ENCODE peak calls at places on chromosomes 3 and 15, in five cellular contexts. R is effector memory CD4-positive, alpha-beta T cell; Z is ovary; P is CD14-positive monocyte; O is hepatic stellate cell. M is an unnamed sample.

GRCh38 chr3:48367201-48367600 is 4.8 kb upstream of the FBXW12 start:
- DNase-seq in R (no peak), Z (no peak), P (no peak), O (no peak), M (no peak)

GRCh38 chr15:90885432-90886290 is 1.4 kb downstream of the FES start:
- DNase-seq in R (peak), Z (peak), P (peak), O (peak), M (peak)

GRCh38 chr15:63156086-63156707 is 1.1 kb downstream of the RPS27L start:
- DNase-seq in R (no peak), Z (no peak), P (no peak), O (no peak), M (no peak)

GRCh38 chr3:121895121-121895520 is 920 bp downstream of the SLC15A2 start:
- DNase-seq in R (no peak), Z (no peak), P (no peak), O (no peak), M (no peak)

GRCh38 chr3:63523100-63523499 is 129.4 kb upstream of the SNTN start:
- DNase-seq in R (no peak), Z (no peak), P (no peak), O (no peak), M (no peak)

GRCh38 chr3:179880868-179881267 is 155.9 kb downstream of the PEX5L start:
- DNase-seq in R (no peak), Z (no peak), P (no peak), O (no peak), M (no peak)

GRCh38 chr3:165983284-165983683 is 146.1 kb upstream of the BCHE start:
- DNase-seq in R (no peak), Z (no peak), P (no peak), O (no peak), M (no peak)

GRCh38 chr3:15064299-15064834 is 748 bp downstream of the MRPS25 start:
- DNase-seq in R (no peak), Z (no peak), P (peak), O (peak), M (no peak)

GRCh38 chr15:29024681-29025080 is 138.9 kb downstream of the APBA2 start:
- DNase-seq in R (no peak), Z (no peak), P (no peak), O (no peak), M (no peak)

GRCh38 chr3:150133293-150133692 is 162.6 kb upstream of the PFN2 start:
- DNase-seq in R (no peak), Z (no peak), P (no peak), O (no peak), M (no peak)

GRCh38 chr3:119401502-119402440 is 61.6 kb downstream of the TMEM39A start:
- DNase-seq in R (no peak), Z (no peak), P (no peak), O (no peak), M (no peak)

GRCh38 chr3:169575381-169575780 is 88.1 kb downstream of the MECOM start:
- DNase-seq in R (no peak), Z (no peak), P (no peak), O (no peak), M (no peak)

GRCh38 chr3:56938545-56938944 is 121.9 kb upstream of the SPATA12 start:
- DNase-seq in R (no peak), Z (no peak), P (no peak), O (no peak), M (no peak)

GRCh38 chr3:59482001-59482400 is 432.2 kb upstream of the CFAP20DC start:
- DNase-seq in R (no peak), Z (no peak), P (no peak), O (no peak), M (no peak)

GRCh38 chr15:43998607-43999006 is 171.8 kb downstream of the WDR76 start:
- DNase-seq in R (no peak), Z (no peak), P (no peak), O (peak), M (no peak)

GRCh38 chr3:39494781-39495180 is 27.3 kb downstream of the MOBP start:
- DNase-seq in R (no peak), Z (no peak), P (no peak), O (no peak), M (no peak)

GRCh38 chr3:179565496-179565895 is 2.8 kb downstream of the ACTL6A start:
- DNase-seq in R (no peak), Z (no peak), P (no peak), O (no peak), M (no peak)

GRCh38 chr3:136343873-136344281 is 93.7 kb downstream of the PCCB start:
- DNase-seq in R (no peak), Z (peak), P (no peak), O (peak), M (no peak)

GRCh38 chr15:83472151-83472550 is 25.0 kb downstream of the SH3GL3 start:
- DNase-seq in R (no peak), Z (no peak), P (no peak), O (no peak), M (no peak)

GRCh38 chr3:45682311-45682710 is 6.9 kb upstream of the SACM1L start:
- DNase-seq in R (no peak), Z (no peak), P (no peak), O (no peak), M (no peak)

GRCh38 chr3:12229144-12229871 is 59.6 kb upstream of the PPARG start:
- DNase-seq in R (no peak), Z (no peak), P (no peak), O (no peak), M (no peak)

GRCh38 chr3:58630710-58631092 is 35.9 kb downstream of the FAM3D start:
- DNase-seq in R (no peak), Z (no peak), P (no peak), O (no peak), M (no peak)

GRCh38 chr3:48435774-48436476 is 4.0 kb downstream of the CCDC51 start:
- DNase-seq in R (peak), Z (peak), P (peak), O (peak), M (no peak)

GRCh38 chr3:62496509-62496908 is 123.2 kb upstream of the FEZF2 start:
- DNase-seq in R (no peak), Z (no peak), P (no peak), O (no peak), M (no peak)

GRCh38 chr3:56347219-56347871 is 120.9 kb downstream of the ERC2 start:
- DNase-seq in R (no peak), Z (no peak), P (no peak), O (no peak), M (no peak)

GRCh38 chr3:24336101-24336500 is 158.5 kb downstream of the THRB start:
- DNase-seq in R (no peak), Z (no peak), P (no peak), O (no peak), M (no peak)

GRCh38 chr15:44489464-44489863 is 47.5 kb upstream of the EIF3J start:
- DNase-seq in R (no peak), Z (no peak), P (no peak), O (peak), M (no peak)

GRCh38 chr3:160941885-160942494 is 163.2 kb downstream of the B3GALNT1 start:
- DNase-seq in R (peak), Z (peak), P (no peak), O (peak), M (no peak)

GRCh38 chr3:168865022-168865551 is 769.4 kb upstream of the GOLIM4 start:
- DNase-seq in R (no peak), Z (no peak), P (no peak), O (peak), M (no peak)

GRCh38 chr3:187686874-187687273 is 15.5 kb downstream of the RTP2 start:
- DNase-seq in R (no peak), Z (no peak), P (no peak), O (no peak), M (no peak)

GRCh38 chr15:101206173-101206572 is 45.7 kb downstream of the CHSY1 start:
- DNase-seq in R (peak), Z (no peak), P (no peak), O (no peak), M (no peak)

GRCh38 chr3:106281231-106281630 is 412.4 kb upstream of the CBLB start:
- DNase-seq in R (no peak), Z (no peak), P (no peak), O (no peak), M (no peak)

GRCh38 chr3:196219194-196219969 is 3.0 kb downstream of the SLC51A start:
- DNase-seq in R (peak), Z (peak), P (peak), O (peak), M (peak)

GRCh38 chr3:12868039-12869024 is 27.0 kb upstream of the RPL32 start:
- DNase-seq in R (peak), Z (peak), P (peak), O (peak), M (no peak)

GRCh38 chr3:17407576-17407975 is 334.9 kb downstream of the TBC1D5 start:
- DNase-seq in R (no peak), Z (no peak), P (no peak), O (no peak), M (no peak)

GRCh38 chr3:7950890-7951289 is 550.7 kb upstream of the LMCD1 start:
- DNase-seq in R (no peak), Z (no peak), P (no peak), O (no peak), M (no peak)

GRCh38 chr15:34810455-34811146 is 15.3 kb upstream of the ACTC1 start:
- DNase-seq in R (no peak), Z (no peak), P (no peak), O (peak), M (no peak)

GRCh38 chr3:113276581-113277080 is 65.3 kb downstream of the BOC start:
- DNase-seq in R (no peak), Z (no peak), P (no peak), O (peak), M (no peak)

M was measured in SIG-M5.